ENCODE peak calls at places on chromosome 15, in ten cellular contexts. One of them, this sample, is unnamed.

GRCh38 chr15:80247320-80247719 is 4.7 kb downstream of the CTXND1 start:
- DNase-seq in NCI-H1092 treated with DMSO at 0.1 percent for 48 hours: no peak
- DNase-seq in T-helper 1 cell: no peak
- DNase-seq in hippocampal formation: no peak
- DNase-seq in stimulated activated CD4-positive, alpha-beta T cell treated with anti-CD3 and anti-CD28 coated beads, Interleukin-1b, Interleukin-23, amount 100 ng/mL, for 1 hour: no peak
- DNase-seq in AG04449: no peak
- DNase-seq in heart right ventricle: no peak
- DNase-seq in effector memory CD8-positive, alpha-beta T cell: no peak
- DNase-seq in activated T-helper 9 cell treated with anti-CD3 and anti-CD28 coated beads, Interleukin-2, amount 50 U/mL, for 16 hours: no peak
- DNase-seq in NCI-H1105: no peak
- DNase-seq in this sample: no peak

GRCh38 chr15:100627789-100628395 is 25.5 kb downstream of the ASB7 start:
- DNase-seq in NCI-H1092 treated with DMSO at 0.1 percent for 48 hours: peak; percentile 52
- DNase-seq in NCI-H1105: peak; percentile 57
- DNase-seq in activated T-helper 9 cell treated with anti-CD3 and anti-CD28 coated beads, Interleukin-2, amount 50 U/mL, for 16 hours: peak; percentile 31
- DNase-seq in hippocampal formation: peak; percentile 31
- DNase-seq in AG04449: peak; percentile 52
- DNase-seq in T-helper 1 cell: peak; percentile 43
- DNase-seq in effector memory CD8-positive, alpha-beta T cell: peak; percentile 68
- DNase-seq in heart right ventricle: peak; percentile 44
- DNase-seq in stimulated activated CD4-positive, alpha-beta T cell treated with anti-CD3 and anti-CD28 coated beads, Interleukin-1b, Interleukin-23, amount 100 ng/mL, for 1 hour: peak; percentile 34
- DNase-seq in this sample: no peak

GRCh38 chr15:59687831-59688230 is 1.3 kb downstream of the BNIP2 start:
- DNase-seq in T-helper 1 cell: no peak
- DNase-seq in effector memory CD8-positive, alpha-beta T cell: peak; percentile 29
- DNase-seq in activated T-helper 9 cell treated with anti-CD3 and anti-CD28 coated beads, Interleukin-2, amount 50 U/mL, for 16 hours: no peak
- DNase-seq in hippocampal formation: no peak
- DNase-seq in NCI-H1092 treated with DMSO at 0.1 percent for 48 hours: no peak
- DNase-seq in stimulated activated CD4-positive, alpha-beta T cell treated with anti-CD3 and anti-CD28 coated beads, Interleukin-1b, Interleukin-23, amount 100 ng/mL, for 1 hour: no peak
- DNase-seq in AG04449: no peak
- DNase-seq in heart right ventricle: no peak
- DNase-seq in NCI-H1105: no peak
- DNase-seq in this sample: peak; percentile 8

GRCh38 chr15:92908369-92909057 is 8.4 kb downstream of the CHD2 start:
- DNase-seq in activated T-helper 9 cell treated with anti-CD3 and anti-CD28 coated beads, Interleukin-2, amount 50 U/mL, for 16 hours: no peak
- DNase-seq in NCI-H1105: no peak
- DNase-seq in stimulated activated CD4-positive, alpha-beta T cell treated with anti-CD3 and anti-CD28 coated beads, Interleukin-1b, Interleukin-23, amount 100 ng/mL, for 1 hour: no peak
- DNase-seq in heart right ventricle: no peak
- DNase-seq in effector memory CD8-positive, alpha-beta T cell: no peak
- DNase-seq in T-helper 1 cell: no peak
- DNase-seq in hippocampal formation: no peak
- DNase-seq in NCI-H1092 treated with DMSO at 0.1 percent for 48 hours: no peak
- DNase-seq in AG04449: no peak
- DNase-seq in this sample: no peak

GRCh38 chr15:29136815-29137214 is 132.8 kb downstream of the NSMCE3 start:
- DNase-seq in heart right ventricle: no peak
- DNase-seq in AG04449: no peak
- DNase-seq in stimulated activated CD4-positive, alpha-beta T cell treated with anti-CD3 and anti-CD28 coated beads, Interleukin-1b, Interleukin-23, amount 100 ng/mL, for 1 hour: no peak
- DNase-seq in hippocampal formation: no peak
- DNase-seq in effector memory CD8-positive, alpha-beta T cell: no peak
- DNase-seq in T-helper 1 cell: no peak
- DNase-seq in activated T-helper 9 cell treated with anti-CD3 and anti-CD28 coated beads, Interleukin-2, amount 50 U/mL, for 16 hours: no peak
- DNase-seq in NCI-H1105: no peak
- DNase-seq in NCI-H1092 treated with DMSO at 0.1 percent for 48 hours: no peak
- DNase-seq in this sample: no peak

GRCh38 chr15:25345943-25346342 is 92.9 kb downstream of the UBE3A start:
- DNase-seq in NCI-H1105: no peak
- DNase-seq in heart right ventricle: peak; percentile 72
- DNase-seq in activated T-helper 9 cell treated with anti-CD3 and anti-CD28 coated beads, Interleukin-2, amount 50 U/mL, for 16 hours: no peak
- DNase-seq in hippocampal formation: peak; percentile 10
- DNase-seq in T-helper 1 cell: no peak
- DNase-seq in stimulated activated CD4-positive, alpha-beta T cell treated with anti-CD3 and anti-CD28 coated beads, Interleukin-1b, Interleukin-23, amount 100 ng/mL, for 1 hour: no peak
- DNase-seq in AG04449: no peak
- DNase-seq in NCI-H1092 treated with DMSO at 0.1 percent for 48 hours: no peak
- DNase-seq in effector memory CD8-positive, alpha-beta T cell: no peak
- DNase-seq in this sample: peak; percentile 4

GRCh38 chr15:83164409-83165404 is 42.9 kb downstream of the HDGFL3 start:
- DNase-seq in effector memory CD8-positive, alpha-beta T cell: no peak
- DNase-seq in stimulated activated CD4-positive, alpha-beta T cell treated with anti-CD3 and anti-CD28 coated beads, Interleukin-1b, Interleukin-23, amount 100 ng/mL, for 1 hour: no peak
- DNase-seq in hippocampal formation: no peak
- DNase-seq in heart right ventricle: no peak
- DNase-seq in NCI-H1092 treated with DMSO at 0.1 percent for 48 hours: no peak
- DNase-seq in activated T-helper 9 cell treated with anti-CD3 and anti-CD28 coated beads, Interleukin-2, amount 50 U/mL, for 16 hours: no peak
- DNase-seq in AG04449: peak; percentile 56
- DNase-seq in T-helper 1 cell: no peak
- DNase-seq in NCI-H1105: no peak
- DNase-seq in this sample: no peak

GRCh38 chr15:77578641-77579372 is 53.9 kb downstream of the LINGO1 start:
- DNase-seq in NCI-H1092 treated with DMSO at 0.1 percent for 48 hours: peak; percentile 11
- DNase-seq in NCI-H1105: no peak
- DNase-seq in effector memory CD8-positive, alpha-beta T cell: no peak
- DNase-seq in hippocampal formation: no peak
- DNase-seq in activated T-helper 9 cell treated with anti-CD3 and anti-CD28 coated beads, Interleukin-2, amount 50 U/mL, for 16 hours: no peak
- DNase-seq in AG04449: no peak
- DNase-seq in heart right ventricle: no peak
- DNase-seq in T-helper 1 cell: no peak
- DNase-seq in stimulated activated CD4-positive, alpha-beta T cell treated with anti-CD3 and anti-CD28 coated beads, Interleukin-1b, Interleukin-23, amount 100 ng/mL, for 1 hour: no peak
- DNase-seq in this sample: no peak

GRCh38 chr15:62119224-62119925 is 45.7 kb downstream of the C2CD4B start:
- DNase-seq in activated T-helper 9 cell treated with anti-CD3 and anti-CD28 coated beads, Interleukin-2, amount 50 U/mL, for 16 hours: no peak
- DNase-seq in stimulated activated CD4-positive, alpha-beta T cell treated with anti-CD3 and anti-CD28 coated beads, Interleukin-1b, Interleukin-23, amount 100 ng/mL, for 1 hour: no peak
- DNase-seq in effector memory CD8-positive, alpha-beta T cell: no peak
- DNase-seq in T-helper 1 cell: no peak
- DNase-seq in heart right ventricle: peak; percentile 29
- DNase-seq in AG04449: peak; percentile 93
- DNase-seq in hippocampal formation: no peak
- DNase-seq in NCI-H1105: no peak
- DNase-seq in NCI-H1092 treated with DMSO at 0.1 percent for 48 hours: no peak
- DNase-seq in this sample: peak; percentile 88

GRCh38 chr15:65525622-65526021 is 4.6 kb upstream of the HACD3 start:
- DNase-seq in AG04449: no peak
- DNase-seq in hippocampal formation: no peak
- DNase-seq in effector memory CD8-positive, alpha-beta T cell: no peak
- DNase-seq in stimulated activated CD4-positive, alpha-beta T cell treated with anti-CD3 and anti-CD28 coated beads, Interleukin-1b, Interleukin-23, amount 100 ng/mL, for 1 hour: no peak
- DNase-seq in activated T-helper 9 cell treated with anti-CD3 and anti-CD28 coated beads, Interleukin-2, amount 50 U/mL, for 16 hours: no peak
- DNase-seq in NCI-H1105: peak; percentile 60
- DNase-seq in T-helper 1 cell: no peak
- DNase-seq in NCI-H1092 treated with DMSO at 0.1 percent for 48 hours: no peak
- DNase-seq in heart right ventricle: peak; percentile 74
- DNase-seq in this sample: peak; percentile 16

GRCh38 chr15:58987036-58987435 is 427 bp upstream of the RNF111 start:
- DNase-seq in hippocampal formation: no peak
- DNase-seq in activated T-helper 9 cell treated with anti-CD3 and anti-CD28 coated beads, Interleukin-2, amount 50 U/mL, for 16 hours: no peak
- DNase-seq in AG04449: no peak
- DNase-seq in heart right ventricle: no peak
- DNase-seq in NCI-H1092 treated with DMSO at 0.1 percent for 48 hours: no peak
- DNase-seq in stimulated activated CD4-positive, alpha-beta T cell treated with anti-CD3 and anti-CD28 coated beads, Interleukin-1b, Interleukin-23, amount 100 ng/mL, for 1 hour: no peak
- DNase-seq in T-helper 1 cell: no peak
- DNase-seq in NCI-H1105: no peak
- DNase-seq in effector memory CD8-positive, alpha-beta T cell: peak; percentile 21
- DNase-seq in this sample: no peak

GRCh38 chr15:48617619-48618018 is 27.9 kb downstream of the FBN1 start:
- DNase-seq in T-helper 1 cell: no peak
- DNase-seq in NCI-H1092 treated with DMSO at 0.1 percent for 48 hours: no peak
- DNase-seq in NCI-H1105: no peak
- DNase-seq in heart right ventricle: peak; percentile 25
- DNase-seq in effector memory CD8-positive, alpha-beta T cell: no peak
- DNase-seq in activated T-helper 9 cell treated with anti-CD3 and anti-CD28 coated beads, Interleukin-2, amount 50 U/mL, for 16 hours: no peak
- DNase-seq in stimulated activated CD4-positive, alpha-beta T cell treated with anti-CD3 and anti-CD28 coated beads, Interleukin-1b, Interleukin-23, amount 100 ng/mL, for 1 hour: no peak
- DNase-seq in hippocampal formation: no peak
- DNase-seq in AG04449: peak; percentile 58
- DNase-seq in this sample: no peak

GRCh38 chr15:62087671-62088360 is 21.0 kb downstream of the C2CD4A start:
- DNase-seq in activated T-helper 9 cell treated with anti-CD3 and anti-CD28 coated beads, Interleukin-2, amount 50 U/mL, for 16 hours: no peak
- DNase-seq in heart right ventricle: peak; percentile 23
- DNase-seq in T-helper 1 cell: no peak
- DNase-seq in hippocampal formation: no peak
- DNase-seq in NCI-H1105: no peak
- DNase-seq in AG04449: no peak
- DNase-seq in NCI-H1092 treated with DMSO at 0.1 percent for 48 hours: no peak
- DNase-seq in effector memory CD8-positive, alpha-beta T cell: no peak
- DNase-seq in stimulated activated CD4-positive, alpha-beta T cell treated with anti-CD3 and anti-CD28 coated beads, Interleukin-1b, Interleukin-23, amount 100 ng/mL, for 1 hour: no peak
- DNase-seq in this sample: no peak

GRCh38 chr15:25947336-25948080 is 84.4 kb upstream of the ATP10A start:
- DNase-seq in effector memory CD8-positive, alpha-beta T cell: no peak
- DNase-seq in activated T-helper 9 cell treated with anti-CD3 and anti-CD28 coated beads, Interleukin-2, amount 50 U/mL, for 16 hours: no peak
- DNase-seq in heart right ventricle: no peak
- DNase-seq in AG04449: no peak
- DNase-seq in stimulated activated CD4-positive, alpha-beta T cell treated with anti-CD3 and anti-CD28 coated beads, Interleukin-1b, Interleukin-23, amount 100 ng/mL, for 1 hour: no peak
- DNase-seq in NCI-H1105: peak; percentile 19
- DNase-seq in T-helper 1 cell: no peak
- DNase-seq in hippocampal formation: no peak
- DNase-seq in NCI-H1092 treated with DMSO at 0.1 percent for 48 hours: peak; percentile 77
- DNase-seq in this sample: no peak

GRCh38 chr15:66132251-66132816 is 121.2 kb downstream of the MEGF11 start:
- DNase-seq in stimulated activated CD4-positive, alpha-beta T cell treated with anti-CD3 and anti-CD28 coated beads, Interleukin-1b, Interleukin-23, amount 100 ng/mL, for 1 hour: no peak
- DNase-seq in heart right ventricle: peak; percentile 37
- DNase-seq in activated T-helper 9 cell treated with anti-CD3 and anti-CD28 coated beads, Interleukin-2, amount 50 U/mL, for 16 hours: no peak
- DNase-seq in T-helper 1 cell: no peak
- DNase-seq in effector memory CD8-positive, alpha-beta T cell: no peak
- DNase-seq in AG04449: no peak
- DNase-seq in NCI-H1092 treated with DMSO at 0.1 percent for 48 hours: peak; percentile 15
- DNase-seq in NCI-H1105: no peak
- DNase-seq in hippocampal formation: no peak
- DNase-seq in this sample: no peak

GRCh38 chr15:90232941-90233700 is 620 bp downstream of the CIB1 start:
- DNase-seq in effector memory CD8-positive, alpha-beta T cell: no peak
- DNase-seq in T-helper 1 cell: peak; percentile 31
- DNase-seq in AG04449: no peak
- DNase-seq in stimulated activated CD4-positive, alpha-beta T cell treated with anti-CD3 and anti-CD28 coated beads, Interleukin-1b, Interleukin-23, amount 100 ng/mL, for 1 hour: peak; percentile 10
- DNase-seq in NCI-H1105: no peak
- DNase-seq in activated T-helper 9 cell treated with anti-CD3 and anti-CD28 coated beads, Interleukin-2, amount 50 U/mL, for 16 hours: peak; percentile 42
- DNase-seq in hippocampal formation: no peak
- DNase-seq in heart right ventricle: peak; percentile 45
- DNase-seq in NCI-H1092 treated with DMSO at 0.1 percent for 48 hours: no peak
- DNase-seq in this sample: no peak

This sample was measured in GM04503.